ENCODE peak calls at places on chromosome 14, in four cellular contexts. Q is amniotic stem cell; I is foreskin fibroblast; N is CD8-positive, alpha-beta memory T cell. U is an unnamed sample.

GRCh38 chr14:67622675-67623074 is 3.0 kb downstream of the ARG2 start:
- DNase-seq in Q (peak; percentile 30), I (peak; percentile 72), N (no peak), U (peak; percentile 80)

GRCh38 chr14:75340921-75341320 is 62.3 kb downstream of the FOS start:
- DNase-seq in Q (no peak), I (no peak), N (no peak), U (no peak)

GRCh38 chr14:103629503-103630121 is 601 bp downstream of the KLC1 start:
- DNase-seq in Q (no peak), I (peak; percentile 33), N (peak; percentile 26), U (no peak)

GRCh38 chr14:71354801-71355200 is 447.5 kb downstream of the PCNX1 start:
- DNase-seq in Q (no peak), I (no peak), N (no peak), U (no peak)

GRCh38 chr14:99515301-99516155 is 34.3 kb downstream of the CCNK start:
- DNase-seq in Q (no peak), I (no peak), N (no peak), U (no peak)

GRCh38 chr14:96104469-96105057 is 65.4 kb downstream of the C14orf132 start:
- DNase-seq in Q (peak; percentile 94), I (peak; percentile 99), N (no peak), U (peak; percentile 98)

GRCh38 chr14:96090441-96091148 is 51.4 kb downstream of the C14orf132 start:
- DNase-seq in Q (no peak), I (no peak), N (no peak), U (peak; percentile 40)

GRCh38 chr14:100438678-100439592 is 115.8 kb downstream of the SLC25A47 start:
- DNase-seq in Q (peak; percentile 79), I (peak; percentile 58), N (no peak), U (peak; percentile 31)

GRCh38 chr14:67950386-67950785 is 130.8 kb downstream of the RAD51B start:
- DNase-seq in Q (no peak), I (no peak), N (no peak), U (no peak)

GRCh38 chr14:92582706-92583452 is 69.3 kb downstream of the RIN3 start:
- DNase-seq in Q (no peak), I (no peak), N (peak; percentile 12), U (no peak)

GRCh38 chr14:100409016-100409385 is 85.9 kb downstream of the SLC25A47 start:
- DNase-seq in Q (no peak), I (no peak), N (no peak), U (no peak)

GRCh38 chr14:100846309-100846859 is 20.5 kb downstream of the MEG3 start:
- DNase-seq in Q (no peak), I (no peak), N (no peak), U (no peak)

GRCh38 chr14:56092761-56093160 is 25.4 kb upstream of the PELI2 start:
- DNase-seq in Q (no peak), I (no peak), N (no peak), U (no peak)

GRCh38 chr14:62706217-62706616 is 339.0 kb downstream of the KCNH5 start:
- DNase-seq in Q (no peak), I (no peak), N (no peak), U (no peak)

GRCh38 chr14:68748260-68748659 is 44.6 kb downstream of the ZFP36L1 start:
- DNase-seq in Q (no peak), I (no peak), N (no peak), U (no peak)

GRCh38 chr14:97848351-97848980 is 1051.3 kb downstream of the VRK1 start:
- DNase-seq in Q (no peak), I (no peak), N (no peak), U (no peak)

GRCh38 chr14:52377940-52378339 is 63.8 kb downstream of the PTGER2 start:
- DNase-seq in Q (no peak), I (no peak), N (no peak), U (no peak)

GRCh38 chr14:72617391-72618011 is 276.4 kb downstream of the DPF3 start:
- DNase-seq in Q (peak; percentile 52), I (no peak), N (no peak), U (no peak)

GRCh38 chr14:102824832-102825231 is 47.6 kb downstream of the TRAF3 start:
- DNase-seq in Q (no peak), I (peak; percentile 53), N (no peak), U (no peak)

GRCh38 chr14:86334355-86334754 is 804.4 kb downstream of the FLRT2 start:
- DNase-seq in Q (no peak), I (no peak), N (no peak), U (no peak)

GRCh38 chr14:96362071-96362964 is 823 bp downstream of the ATG2B start:
- DNase-seq in Q (no peak), I (peak; percentile 19), N (peak; percentile 72), U (peak; percentile 11)

GRCh38 chr14:37599527-37600368 is 4.3 kb downstream of the TTC6 start:
- DNase-seq in Q (no peak), I (no peak), N (no peak), U (no peak)

GRCh38 chr14:76138758-76139723 is 12.7 kb upstream of the GPATCH2L start:
- DNase-seq in Q (no peak), I (no peak), N (no peak), U (no peak)